ENCODE peak calls at places on chromosomes 3 and 15, in five cellular contexts. Q is transverse colon, M is HepG2, P is SK-N-SH, K is lower lobe of right lung. Y is an unnamed sample. For H3K27me3, the result is how much of the 10 kb centered on the place peaks cover.

GRCh38 chr3:46895761-46896160 is 18.2 kb downstream of the PTH1R start:
- DNase-seq in M (no peak), Q (no peak), P (no peak), K (peak), Y (no peak)

GRCh38 chr3:13896473-13897154 is 16.7 kb upstream of the WNT7A start:
- DNase-seq in M (peak), P (peak), Q (peak), K (no peak), Y (no peak)

GRCh38 chr3:60301142-60301541 is 950.1 kb downstream of the FHIT start:
- DNase-seq in M (no peak), P (no peak), K (no peak), Q (no peak), Y (no peak)

GRCh38 chr3:52005571-52005986 is 9.9 kb upstream of the RPL29 start:
- DNase-seq in P (peak), M (no peak), Q (no peak), K (no peak), Y (peak)

GRCh38 chr3:195097331-195098255 is 173.4 kb downstream of the XXYLT1 start:
- DNase-seq in M (no peak), K (peak), P (no peak), Q (no peak), Y (no peak)

GRCh38 chr3:107198522-107199271 is 178.5 kb upstream of the CCDC54 start:
- DNase-seq in Q (no peak), M (no peak), P (no peak), K (no peak), Y (no peak)

GRCh38 chr15:68994149-68994548 is 20.3 kb upstream of the NOX5 start:
- DNase-seq in P (no peak), M (no peak), K (no peak), Q (no peak), Y (peak)

GRCh38 chr3:148453764-148454163 is 243.9 kb upstream of the AGTR1 start:
- DNase-seq in M (peak), K (no peak), Q (no peak), P (no peak), Y (no peak)

GRCh38 chr3:197349368-197349767 is 51.0 kb upstream of the DLG1 start:
- DNase-seq in M (no peak), P (no peak), K (no peak), Q (no peak), Y (no peak)

GRCh38 chr3:65412591-65412990 is 626.1 kb downstream of the MAGI1 start:
- DNase-seq in M (peak), Q (peak), K (no peak), P (no peak), Y (no peak)

GRCh38 chr15:101556273-101556672 is 66.8 kb upstream of the PCSK6 start:
- DNase-seq in P (no peak), K (no peak), M (no peak), Q (no peak), Y (no peak)

GRCh38 chr3:187986514-187986934 is 167.4 kb upstream of the LPP start:
- DNase-seq in Q (no peak), K (no peak), M (no peak), P (no peak), Y (peak)

GRCh38 chr3:167733961-167734497 is 663 bp downstream of the PDCD10 start:
- DNase-seq in P (no peak), K (no peak), M (peak), Q (no peak), Y (no peak)

GRCh38 chr3:189267981-189268613 is 96.3 kb downstream of the TPRG1 start:
- DNase-seq in Q (no peak), M (peak), P (no peak), K (no peak), Y (no peak)

GRCh38 chr3:62558549-62559112 is 185.3 kb upstream of the FEZF2 start:
- DNase-seq in K (no peak), Q (no peak), M (peak), P (peak), Y (no peak)

GRCh38 chr3:37221407-37221806 is 47.0 kb upstream of the LRRFIP2 start:
- DNase-seq in M (peak), K (no peak), P (no peak), Q (no peak), Y (peak)

GRCh38 chr3:97863025-97863424 is 41.2 kb downstream of the CRYBG3 start:
- DNase-seq in P (no peak), K (no peak), Q (no peak), M (no peak), Y (no peak)

GRCh38 chr3:186985713-186986364 is 55.5 kb downstream of the ST6GAL1 start:
- DNase-seq in P (no peak), K (no peak), M (no peak), Q (no peak), Y (no peak)

GRCh38 chr15:82951472-82952155 is 906 bp downstream of the HOMER2 start:
- DNase-seq in P (peak), Q (no peak), M (no peak), K (no peak), Y (no peak)
- H3K4me3 ChIP-seq in P (peak), Q (peak), M (peak), K (peak), Y (peak)

DNA sequence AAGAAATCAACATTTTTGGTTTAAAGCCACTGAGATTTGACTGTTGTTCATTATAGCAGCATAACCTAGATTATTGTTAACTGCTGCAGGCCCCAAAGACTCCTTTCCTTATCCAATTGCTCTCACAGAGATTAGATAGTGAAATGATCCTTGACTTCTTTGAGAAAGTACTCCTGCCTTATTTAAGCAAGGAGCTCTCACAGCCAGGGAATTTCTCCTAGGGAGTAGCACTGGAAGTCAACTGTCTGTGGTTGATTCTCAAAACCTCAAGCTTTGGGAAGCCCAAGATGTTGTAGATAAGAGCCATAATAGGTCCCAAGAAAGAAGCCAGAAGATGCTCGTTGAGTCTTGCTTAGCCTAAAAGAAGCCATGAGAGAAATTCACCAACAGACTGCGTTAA is 151.8 kb upstream of the TSC22D2 start:
- DNase-seq in P (no peak), M (no peak), Q (no peak), K (no peak), Y (no peak)
- H3K27me3 ChIP-seq in P (under half), M (under half), Q (under half), K (under half), Y (under half)

DNA sequence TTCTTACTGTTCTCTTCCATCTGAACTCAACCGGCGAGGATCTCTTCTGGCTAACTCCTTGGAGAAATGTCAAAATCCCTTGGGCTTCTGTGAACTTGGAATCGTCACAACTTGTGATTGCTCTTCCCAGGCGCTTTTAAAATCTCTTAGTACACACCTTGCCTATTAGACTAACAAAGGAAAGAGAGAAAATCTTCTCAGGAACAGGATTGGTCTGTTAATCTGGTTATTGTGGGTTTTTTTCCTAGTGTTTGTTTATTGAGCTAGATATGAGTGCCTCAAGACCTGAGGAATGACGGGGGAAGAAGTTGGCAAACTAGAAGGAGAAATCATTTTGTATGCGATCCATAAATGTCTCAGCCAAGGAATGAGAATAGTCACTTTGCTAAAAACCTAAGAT is at the start of gene ATP13A5:
- DNase-seq in K (no peak), Q (no peak), P (no peak), M (no peak), Y (no peak)
- H3K4me3 ChIP-seq in K (no peak), Q (no peak), P (no peak), M (no peak), Y (no peak)

DNA sequence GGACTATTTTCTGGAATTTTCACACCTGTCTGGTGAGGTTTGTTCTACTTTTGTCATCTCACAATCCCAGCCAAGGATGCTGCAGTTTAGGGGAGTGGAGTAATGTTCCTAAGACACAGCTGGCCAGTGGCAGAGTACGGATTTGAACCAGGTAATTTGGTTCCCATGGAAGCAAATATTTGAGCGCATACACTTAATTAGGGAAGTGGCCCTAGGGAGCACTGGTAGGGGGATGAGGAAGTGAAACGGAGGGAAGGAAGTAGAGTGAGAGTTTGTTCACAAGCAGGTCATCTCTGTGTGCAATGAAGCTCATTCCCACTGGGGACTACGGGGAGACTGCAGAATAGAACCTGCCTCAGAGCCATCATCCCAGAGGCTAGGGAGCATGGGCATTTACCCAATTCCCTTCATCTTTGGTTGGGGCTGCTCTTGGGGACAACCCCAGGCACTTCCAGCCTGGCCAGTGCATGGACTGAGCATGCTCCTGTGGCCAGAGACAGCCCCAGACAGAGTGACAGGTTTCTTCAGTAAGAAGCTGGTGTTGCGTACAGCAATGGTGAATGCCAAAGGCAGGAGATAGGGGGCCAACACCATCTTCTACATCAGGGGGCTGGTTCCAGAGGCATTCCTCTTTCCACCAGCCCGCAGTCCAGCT is 317.2 kb upstream of the PROK2 start:
- DNase-seq in M (no peak), Q (no peak), K (no peak), P (no peak), Y (no peak)
- H3K27me3 ChIP-seq in M (under half), Q (under half), K (under half), P (under half), Y (under half)

DNA sequence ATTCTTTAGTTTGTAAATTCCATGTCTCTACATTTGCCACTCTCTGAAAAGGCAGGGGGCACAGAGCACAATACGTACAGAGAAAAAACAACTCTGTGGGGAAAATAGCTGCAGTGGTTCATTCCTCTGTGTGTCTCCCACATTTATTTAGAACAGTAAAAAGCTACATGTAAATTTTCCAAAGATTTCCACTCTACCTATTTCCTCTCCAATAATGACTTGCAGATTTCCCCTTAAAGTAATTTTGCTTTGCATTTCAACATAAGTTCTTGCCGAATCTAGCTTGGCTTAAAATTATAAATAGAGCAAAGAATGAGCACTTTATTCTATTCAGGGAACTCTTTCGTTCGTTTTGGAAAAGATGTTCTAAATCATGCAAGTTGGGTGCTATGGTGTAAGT is 58.3 kb upstream of the NR2E3 start:
- DNase-seq in M (no peak), K (no peak), P (no peak), Q (no peak), Y (no peak)
- H3K4me3 ChIP-seq in M (no peak), K (no peak), P (no peak), Q (no peak), Y (no peak)

GRCh38 chr3:69698728-69699127 is 40.5 kb upstream of the MITF start:
- DNase-seq in K (no peak), M (no peak), Q (no peak), P (no peak), Y (no peak)

GRCh38 chr3:69691860-69692259 is 47.4 kb upstream of the MITF start:
- DNase-seq in M (no peak), K (no peak), Q (no peak), P (no peak), Y (no peak)

GRCh38 chr3:69695933-69696332 is 43.3 kb upstream of the MITF start:
- DNase-seq in M (no peak), Q (no peak), K (no peak), P (no peak), Y (no peak)

GRCh38 chr3:69696365-69696764 is 42.9 kb upstream of the MITF start:
- DNase-seq in P (no peak), Q (no peak), M (no peak), K (no peak), Y (no peak)

DNA sequence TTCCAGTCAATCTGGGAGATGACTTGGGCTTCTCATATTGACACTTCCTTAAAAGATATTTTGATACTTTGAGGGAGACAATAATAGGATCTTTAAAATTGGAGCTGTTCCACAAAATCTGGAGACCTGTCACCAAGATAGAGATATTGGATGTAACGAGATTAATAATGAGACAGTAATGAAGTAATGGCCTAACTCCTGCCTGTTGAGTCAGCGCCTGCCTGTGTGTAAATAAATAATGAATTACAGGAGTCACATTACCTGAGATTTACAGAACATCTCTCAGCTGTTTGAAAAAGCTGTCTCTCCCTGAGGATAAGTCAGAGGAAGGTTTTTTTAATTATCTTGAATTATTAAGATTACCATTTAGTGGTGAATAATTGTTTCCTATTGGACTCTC is 43.8 kb upstream of the MITF start:
- DNase-seq in M (no peak), K (no peak), Q (no peak), P (no peak), Y (no peak)
- H3K27me3 ChIP-seq in M (under half), K (under half), Q (under half), P (under half), Y (under half)

GRCh38 chr3:159765025-159765859 is 223.4 kb upstream of the IL12A start:
- DNase-seq in P (peak), K (peak), M (no peak), Q (peak), Y (peak)
- H3K4me3 ChIP-seq in P (peak), K (peak), M (peak), Q (peak), Y (peak)

Y was measured in kidney epithelial cell.